ENCODE peak calls at places on chromosomes 2 and 18, in ten cellular contexts. K, P, C, R, U, Z, X, W, I and Q are unnamed samples.

GRCh38 chr2:201116115-201116958 is at the start of gene CFLAR:
- DNase-seq in K (peak), P (peak), C (peak), R (peak), U (no peak), Z (peak), X (peak), W (peak), I (peak), Q (peak)

GRCh38 chr2:68776124-68776523 is 41.5 kb downstream of the ARHGAP25 start:
- DNase-seq in K (no peak), P (no peak), C (no peak), R (no peak), U (no peak), Z (no peak), X (no peak), W (no peak), I (no peak), Q (no peak)

GRCh38 chr2:3024401-3024935 is 353.1 kb downstream of the EIPR1 start:
- DNase-seq in K (no peak), P (no peak), C (peak), R (no peak), U (no peak), Z (no peak), X (no peak), W (no peak), I (no peak), Q (no peak)

GRCh38 chr2:105344704-105345345 is 7.5 kb downstream of the C2orf49 start:
- DNase-seq in K (no peak), P (peak), C (no peak), R (peak), U (no peak), Z (no peak), X (peak), W (no peak), I (no peak), Q (peak)

GRCh38 chr18:28522250-28522649 is 345.3 kb upstream of the CDH2 start:
- DNase-seq in K (no peak), P (no peak), C (no peak), R (no peak), U (no peak), Z (no peak), X (no peak), W (no peak), I (no peak), Q (no peak)

GRCh38 chr2:168469281-168469988 is 13.4 kb downstream of the CERS6 start:
- DNase-seq in K (no peak), P (no peak), C (no peak), R (no peak), U (no peak), Z (no peak), X (no peak), W (no peak), I (no peak), Q (no peak)

GRCh38 chr2:12507295-12507694 is 209.4 kb upstream of the TRIB2 start:
- DNase-seq in K (no peak), P (peak), C (no peak), R (peak), U (peak), Z (no peak), X (peak), W (no peak), I (no peak), Q (no peak)

GRCh38 chr2:9256570-9257043 is 50.0 kb downstream of the ASAP2 start:
- DNase-seq in K (no peak), P (no peak), C (no peak), R (no peak), U (no peak), Z (no peak), X (no peak), W (no peak), I (peak), Q (peak)

GRCh38 chr2:118202707-118203303 is 114.5 kb downstream of the INSIG2 start:
- DNase-seq in K (no peak), P (peak), C (no peak), R (peak), U (no peak), Z (no peak), X (peak), W (peak), I (no peak), Q (peak)

GRCh38 chr2:200534572-200534971 is 8.6 kb downstream of the SGO2 start:
- DNase-seq in K (no peak), P (no peak), C (no peak), R (no peak), U (no peak), Z (no peak), X (no peak), W (no peak), I (no peak), Q (peak)

GRCh38 chr2:238921681-238922319 is 73.9 kb downstream of the TWIST2 start:
- DNase-seq in K (no peak), P (no peak), C (peak), R (no peak), U (no peak), Z (peak), X (no peak), W (no peak), I (peak), Q (no peak)

GRCh38 chr2:96239091-96239490 is 26.7 kb downstream of the TMEM127 start:
- DNase-seq in K (no peak), P (no peak), C (no peak), R (no peak), U (no peak), Z (no peak), X (no peak), W (no peak), I (no peak), Q (no peak)

GRCh38 chr18:269480-270090 is 1.7 kb upstream of the THOC1 start:
- DNase-seq in K (no peak), P (no peak), C (no peak), R (no peak), U (no peak), Z (no peak), X (no peak), W (no peak), I (no peak), Q (no peak)

GRCh38 chr2:193806088-193806774 is 1611.5 kb upstream of the TMEFF2 start:
- DNase-seq in K (no peak), P (no peak), C (no peak), R (peak), U (no peak), Z (no peak), X (peak), W (no peak), I (no peak), Q (no peak)

GRCh38 chr2:64978514-64979268 is 10.5 kb upstream of the SLC1A4 start:
- DNase-seq in K (no peak), P (no peak), C (no peak), R (peak), U (peak), Z (no peak), X (peak), W (peak), I (no peak), Q (no peak)
- TF ChIP-seq CTCF in K (no peak), P (no peak), C (no peak), R (peak), U (peak), Z (no peak), X (peak), W (peak), I (peak), Q (no peak)

DNA sequence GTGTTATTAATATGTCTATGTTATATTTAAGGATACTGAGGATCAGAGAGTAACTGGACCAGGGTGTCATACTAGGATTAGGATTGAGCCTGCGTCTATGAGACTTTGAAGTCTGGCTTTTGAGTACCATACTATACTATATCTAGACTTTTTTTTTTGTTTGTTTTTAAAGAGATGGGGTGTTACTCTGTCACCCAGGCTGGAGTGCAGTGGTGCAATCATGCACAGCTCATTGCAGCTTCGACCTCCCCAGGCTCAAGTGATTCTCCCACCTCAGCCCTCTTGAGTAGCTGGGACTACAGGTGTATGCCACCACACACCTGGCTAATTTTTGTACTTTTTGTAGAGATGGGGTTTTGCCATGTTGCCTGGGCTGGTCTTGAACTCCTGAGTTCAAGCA is 66.2 kb upstream of the MAP4K3 start:
- DNase-seq in K (no peak), P (no peak), C (no peak), R (no peak), U (no peak), Z (no peak), X (no peak), W (no peak), I (no peak), Q (no peak)
- H3K4me3 ChIP-seq in K (no peak), P (no peak), C (no peak), R (no peak), U (no peak), Z (no peak), X (no peak), W (no peak), I (no peak), Q (no peak)

DNA sequence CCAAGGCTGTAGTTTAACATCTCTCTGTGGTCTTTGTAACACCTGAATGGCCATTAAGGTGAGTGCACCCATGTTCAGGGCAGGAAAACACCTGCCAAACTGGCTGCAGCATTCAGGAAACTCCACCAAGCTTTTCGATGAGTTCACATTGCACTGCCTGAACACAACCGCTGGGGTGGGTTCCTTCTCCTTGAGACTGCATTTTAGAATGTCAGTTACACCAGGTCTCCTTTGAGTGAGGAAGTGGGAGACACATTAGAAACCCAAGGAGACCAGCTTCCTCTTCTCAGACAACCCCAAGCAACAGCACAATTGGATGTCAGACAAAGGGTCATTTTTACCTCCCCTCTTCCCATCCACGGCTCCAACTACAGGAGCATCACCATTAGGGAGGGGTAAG is 35.2 kb downstream of the CYRIA start:
- DNase-seq in K (no peak), P (no peak), C (no peak), R (no peak), U (no peak), Z (no peak), X (no peak), W (no peak), I (no peak), Q (no peak)
- TF ChIP-seq CTCF in K (no peak), P (no peak), C (peak), R (no peak), U (no peak), Z (peak), X (no peak), W (no peak), I (peak), Q (no peak)

GRCh38 chr2:40450066-40450841 is 1.6 kb downstream of the SLC8A1 start:
- DNase-seq in K (no peak), P (no peak), C (no peak), R (peak), U (no peak), Z (no peak), X (peak), W (peak), I (no peak), Q (peak)
- H3K4me3 ChIP-seq in K (no peak), P (peak), C (peak), R (peak), U (peak), Z (peak), X (peak), W (peak), I (no peak), Q (peak)

GRCh38 chr18:50716902-50717301 is 102.9 kb downstream of the MRO start:
- DNase-seq in K (no peak), P (no peak), C (no peak), R (no peak), U (no peak), Z (no peak), X (no peak), W (no peak), I (peak), Q (no peak)
- TF ChIP-seq CTCF in K (no peak), P (no peak), C (no peak), R (no peak), U (no peak), Z (no peak), X (no peak), W (no peak), I (no peak), Q (no peak)

GRCh38 chr18:23428821-23429220 is 24.3 kb upstream of the RIOK3 start:
- DNase-seq in K (no peak), P (no peak), C (no peak), R (no peak), U (no peak), Z (no peak), X (no peak), W (no peak), I (no peak), Q (no peak)
- H3K4me3 ChIP-seq in K (no peak), P (no peak), C (no peak), R (no peak), U (no peak), Z (no peak), X (no peak), W (no peak), I (no peak), Q (no peak)

DNA sequence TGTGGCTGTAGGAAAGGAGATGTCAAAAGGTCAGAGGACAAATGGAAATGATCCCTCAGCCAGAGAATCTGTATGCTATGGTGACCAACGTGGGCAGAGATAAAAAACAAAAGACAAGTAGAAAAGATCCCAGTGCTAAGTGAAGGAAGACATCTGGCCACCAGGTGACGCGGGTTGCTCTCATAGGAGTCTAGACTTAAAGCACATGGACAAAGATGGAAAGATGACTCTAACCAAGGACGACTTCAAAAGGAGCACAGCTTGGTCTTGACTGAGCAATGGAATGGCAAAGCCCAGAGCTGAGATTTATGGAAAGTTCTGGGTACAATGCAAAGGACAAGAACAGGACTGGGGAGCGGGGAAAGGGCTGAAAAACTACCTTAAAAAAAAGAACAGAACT is 96.8 kb downstream of the CLIP4 start:
- DNase-seq in K (no peak), P (no peak), C (peak), R (no peak), U (peak), Z (no peak), X (no peak), W (no peak), I (no peak), Q (no peak)
- TF ChIP-seq CTCF in K (no peak), P (no peak), C (no peak), R (no peak), U (peak), Z (no peak), X (no peak), W (peak), I (no peak), Q (no peak)

DNA sequence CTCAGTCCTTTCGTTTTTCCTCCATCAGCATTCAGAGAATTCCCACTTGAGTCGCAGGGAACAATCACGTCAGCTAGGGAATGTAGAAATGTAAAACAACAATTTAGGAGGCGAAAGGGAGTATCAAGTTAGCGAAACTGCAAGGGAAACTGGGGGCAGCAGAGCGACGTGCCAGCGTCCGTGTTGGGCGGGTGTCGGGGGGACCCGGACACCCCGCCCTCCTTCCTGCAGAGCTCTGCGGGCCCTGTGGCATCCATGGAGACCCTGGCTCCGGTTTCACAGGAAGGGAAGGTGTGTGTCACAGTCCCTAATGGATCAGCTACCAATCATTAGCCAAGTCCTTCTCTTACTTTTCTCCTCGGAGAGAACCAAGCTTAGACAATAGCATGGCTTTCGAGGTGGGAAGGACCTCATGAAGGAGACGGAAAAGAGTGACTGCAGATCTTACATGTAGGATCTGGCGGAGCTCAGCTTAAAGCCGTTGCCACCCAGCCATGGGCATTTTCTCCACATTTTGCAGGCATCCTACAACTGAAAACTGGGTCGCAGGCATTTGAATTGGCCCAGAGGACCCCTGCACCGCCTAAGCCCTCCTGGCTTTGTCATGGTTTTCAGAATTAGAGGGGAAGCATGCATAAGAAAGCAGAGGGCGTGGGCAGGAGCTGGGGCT is 33.7 kb downstream of the SOX11 start:
- DNase-seq in K (no peak), P (no peak), C (no peak), R (no peak), U (no peak), Z (no peak), X (peak), W (peak), I (no peak), Q (no peak)
- H3K4me3 ChIP-seq in K (no peak), P (no peak), C (peak), R (no peak), U (no peak), Z (no peak), X (no peak), W (peak), I (peak), Q (no peak)